ENCODE peak calls at places on chromosomes 13 and 19, in eight cellular contexts. X is astrocyte, D is endodermal cell, W is epithelial cell of esophagus, G is fibroblast of lung, S is fibroblast of the aortic adventitia, Y is heart right ventricle, H is fibroblast of pulmonary artery. R is an unnamed sample.

GRCh38 chr19:34044011-34044410 is 128.3 kb upstream of the LSM14A start:
- DNase-seq in H (no peak), W (no peak), D (no peak), S (no peak), Y (no peak), G (no peak), X (no peak), R (no peak)

GRCh38 chr13:32426981-32427851 is 714 bp downstream of the N4BP2L1 start:
- DNase-seq in G (no peak), S (peak), H (no peak), W (peak), D (peak), X (no peak), Y (peak), R (no peak)

GRCh38 chr19:7926727-7927604 is 1.0 kb upstream of the CTXN1 start:
- DNase-seq in W (no peak), H (no peak), X (no peak), D (no peak), Y (no peak), G (no peak), S (no peak), R (no peak)

GRCh38 chr19:54105796-54106195 is 3.1 kb downstream of the NDUFA3 start:
- DNase-seq in X (no peak), Y (no peak), D (peak), H (no peak), G (no peak), W (no peak), S (no peak), R (no peak)

GRCh38 chr19:39246951-39247669 is 1.5 kb downstream of the IFNL4 start:
- DNase-seq in X (no peak), S (no peak), Y (peak), G (no peak), H (no peak), D (peak), W (peak), R (no peak)

GRCh38 chr13:30685320-30685859 is 50.0 kb upstream of the ALOX5AP start:
- DNase-seq in H (no peak), W (no peak), G (no peak), D (no peak), S (no peak), X (no peak), Y (no peak), R (no peak)

GRCh38 chr19:19997656-19998268 is 41.5 kb downstream of the ZNF682 start:
- DNase-seq in Y (peak), H (no peak), G (no peak), W (peak), D (peak), S (no peak), X (no peak), R (no peak)

GRCh38 chr13:27583645-27584044 is 36.7 kb downstream of the LNX2 start:
- DNase-seq in X (peak), G (no peak), H (peak), D (no peak), S (peak), W (no peak), Y (no peak), R (no peak)

GRCh38 chr19:7851623-7852500 is 21.8 kb downstream of the EVI5L start:
- DNase-seq in X (no peak), W (no peak), G (no peak), S (no peak), H (no peak), D (no peak), Y (no peak), R (no peak)

GRCh38 chr13:74025369-74025768 is 108.8 kb downstream of the KLF12 start:
- DNase-seq in X (no peak), Y (no peak), D (no peak), G (no peak), W (no peak), S (no peak), H (no peak), R (no peak)

GRCh38 chr13:79385694-79386093 is 20.4 kb downstream of the RBM26 start:
- DNase-seq in X (no peak), H (peak), S (no peak), G (no peak), W (peak), Y (no peak), D (no peak), R (no peak)

GRCh38 chr19:17496337-17496997 is 15.0 kb upstream of the PGLS start:
- DNase-seq in H (peak), G (peak), Y (peak), W (peak), D (peak), X (no peak), S (peak), R (peak)

GRCh38 chr19:51621178-51621577 is 9.0 kb downstream of the SIGLEC5 start:
- DNase-seq in D (no peak), S (no peak), H (no peak), G (no peak), X (no peak), W (no peak), Y (no peak), R (no peak)

GRCh38 chr19:20038358-20039202 is 725 bp downstream of the ZNF682 start:
- DNase-seq in W (peak), X (peak), D (no peak), H (no peak), S (peak), Y (no peak), G (no peak), R (no peak)

GRCh38 chr19:19562665-19563347 is 24.7 kb downstream of the CILP2 start:
- DNase-seq in H (no peak), Y (no peak), D (peak), W (no peak), G (no peak), X (no peak), S (no peak), R (no peak)

GRCh38 chr19:21256722-21257121 is 72.5 kb downstream of the ZNF708 start:
- DNase-seq in G (no peak), W (peak), D (peak), X (peak), Y (no peak), H (peak), S (peak), R (peak)

GRCh38 chr13:107730835-107731234 is 484.5 kb downstream of the LIG4 start:
- DNase-seq in Y (no peak), W (no peak), G (peak), D (no peak), X (peak), S (no peak), H (peak), R (no peak)

GRCh38 chr19:38693380-38694223 is 46.2 kb downstream of the ACTN4 start:
- DNase-seq in G (peak), Y (peak), S (peak), W (peak), H (peak), X (peak), D (peak), R (peak)

GRCh38 chr19:17490411-17490810 is 20.1 kb downstream of the SLC27A1 start:
- DNase-seq in G (no peak), W (no peak), Y (no peak), S (no peak), H (no peak), D (no peak), X (no peak), R (no peak)

GRCh38 chr19:35130761-35131720 is 3.8 kb downstream of the LGI4 start:
- DNase-seq in Y (no peak), D (no peak), X (no peak), S (no peak), W (no peak), G (no peak), H (no peak), R (no peak)

GRCh38 chr13:87954116-87954515 is 282.9 kb downstream of the SLITRK5 start:
- DNase-seq in H (peak), Y (no peak), D (no peak), S (no peak), X (no peak), G (peak), W (no peak), R (no peak)

GRCh38 chr13:111202745-111203144 is 87.6 kb downstream of the ARHGEF7 start:
- DNase-seq in Y (peak), G (peak), H (peak), W (peak), X (peak), D (no peak), S (peak), R (peak)

GRCh38 chr13:75636339-75637095 is 387 bp downstream of the LMO7 start:
- DNase-seq in H (peak), D (peak), W (peak), X (no peak), Y (peak), S (peak), G (peak), R (peak)

GRCh38 chr13:31207630-31208549 is 8.1 kb downstream of the B3GLCT start:
- DNase-seq in G (peak), W (no peak), S (peak), D (no peak), Y (peak), X (peak), H (peak), R (peak)

GRCh38 chr19:46124638-46125115 is at the start of gene IGFL3:
- DNase-seq in W (peak), G (no peak), Y (no peak), S (no peak), H (no peak), D (no peak), X (peak), R (no peak)

GRCh38 chr19:47239610-47240296 is 8.8 kb upstream of the BBC3 start:
- DNase-seq in D (peak), X (peak), G (peak), W (peak), Y (no peak), S (no peak), H (peak), R (peak)

GRCh38 chr13:45325806-45326205 is 15.2 kb downstream of the TPT1 start:
- DNase-seq in W (peak), S (peak), H (peak), X (peak), D (no peak), Y (peak), G (peak), R (peak)

GRCh38 chr19:55261671-55262126 is 2.9 kb upstream of the PPP6R1 start:
- DNase-seq in G (no peak), S (no peak), H (no peak), Y (no peak), X (no peak), D (peak), W (no peak), R (no peak)

GRCh38 chr19:17385878-17386611 is 8.0 kb downstream of the CCDC194 start:
- DNase-seq in X (no peak), D (peak), Y (peak), H (peak), W (peak), G (peak), S (peak), R (peak)

GRCh38 chr13:32305646-32306045 is 9.5 kb downstream of the ZAR1L start:
- DNase-seq in W (no peak), D (no peak), G (no peak), Y (no peak), H (no peak), X (no peak), S (no peak), R (no peak)

GRCh38 chr13:47831265-47831664 is 169.8 kb downstream of the SUCLA2 start:
- DNase-seq in G (peak), S (peak), Y (no peak), H (peak), X (no peak), W (peak), D (no peak), R (peak)

GRCh38 chr13:86974995-86975328 is 696.2 kb upstream of the SLITRK5 start:
- DNase-seq in G (no peak), W (no peak), X (no peak), Y (no peak), S (peak), H (no peak), D (no peak), R (no peak)

GRCh38 chr19:35138305-35138799 is 272 bp upstream of the FXYD1 start:
- DNase-seq in G (peak), H (no peak), X (no peak), Y (peak), S (peak), D (no peak), W (no peak), R (peak)

GRCh38 chr19:10836478-10837325 is 690 bp upstream of the TMED1 start:
- DNase-seq in S (no peak), W (peak), G (peak), Y (peak), D (no peak), X (peak), H (peak), R (no peak)

DNA sequence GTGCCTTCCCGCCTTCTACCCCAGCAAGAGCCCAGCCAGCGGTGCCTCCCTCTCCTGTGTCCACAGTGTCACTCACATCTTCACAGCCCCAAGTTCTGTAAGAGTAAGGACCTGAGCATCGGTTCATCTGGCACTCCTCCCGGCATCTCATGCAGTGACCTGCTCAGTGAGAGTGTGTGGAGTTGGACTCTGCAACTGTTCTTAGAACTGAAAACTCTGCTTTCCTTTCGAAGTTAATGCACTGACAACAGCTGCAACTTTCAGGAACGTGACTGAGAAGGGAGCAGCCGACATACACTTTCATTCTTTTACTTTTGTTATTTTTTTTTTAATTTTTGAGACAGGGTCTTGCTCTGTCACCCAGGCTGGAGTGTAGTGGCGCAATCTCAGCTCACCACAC is 41.2 kb downstream of the CEP89 start:
- DNase-seq in G (no peak), D (no peak), Y (no peak), H (no peak), S (no peak), X (no peak), W (no peak), R (no peak)
- TF ChIP-seq CTCF in G (no peak), D (no peak), Y (no peak), H (no peak), S (no peak), X (no peak), W (no peak), R (no peak)

DNA sequence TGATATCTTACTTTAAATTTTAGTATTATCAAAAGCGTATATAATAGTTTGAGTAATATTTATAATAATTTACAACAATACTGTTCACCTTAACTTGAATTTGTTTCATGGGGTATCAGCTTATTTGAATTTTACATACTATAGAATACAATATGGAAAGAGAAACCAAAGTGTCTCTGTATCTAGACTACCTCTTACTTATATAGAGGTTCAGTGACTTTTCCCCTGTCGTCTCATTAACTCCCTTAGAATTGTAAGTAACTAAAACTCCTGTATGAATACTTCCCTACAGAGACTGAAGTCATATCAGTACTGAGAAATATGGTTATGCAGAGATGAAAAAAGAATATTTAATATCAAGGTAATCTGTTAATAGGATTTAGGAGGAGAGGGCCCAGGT is 26.8 kb downstream of the COG6 start:
- DNase-seq in W (no peak), X (no peak), Y (no peak), D (no peak), H (no peak), G (no peak), S (no peak), R (no peak)
- H3K4me3 ChIP-seq in W (no peak), X (no peak), Y (no peak), D (no peak), H (no peak), G (no peak), S (no peak), R (no peak)

DNA sequence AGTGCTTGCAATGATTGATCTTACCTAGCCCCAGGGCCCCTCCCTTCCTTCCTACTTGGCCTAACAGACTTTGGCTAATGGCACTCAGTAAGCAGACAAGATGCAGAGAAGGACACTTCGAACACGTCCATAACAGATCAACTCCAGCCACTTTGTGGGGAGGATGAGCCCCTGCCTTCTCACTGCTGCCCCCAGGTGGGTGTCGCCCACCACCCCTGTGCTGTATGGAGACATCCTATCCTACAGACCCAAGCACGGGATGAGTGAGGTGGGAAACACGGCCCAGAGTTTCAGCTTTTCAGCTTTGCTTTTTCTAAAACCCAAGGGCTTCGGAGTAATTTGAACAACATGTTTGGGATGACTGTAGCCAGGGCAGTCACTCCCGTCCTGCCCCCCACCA is 5.5 kb downstream of the SLC7A1 start:
- DNase-seq in H (no peak), Y (no peak), G (no peak), X (no peak), W (no peak), D (peak), S (no peak), R (no peak)
- TF ChIP-seq CTCF in H (no peak), Y (no peak), G (no peak), X (no peak), W (no peak), D (peak), S (peak), R (peak)

GRCh38 chr13:98752111-98752941 is at the start of gene SLC15A1:
- DNase-seq in W (no peak), D (peak), H (no peak), X (no peak), Y (no peak), S (no peak), G (no peak), R (no peak)
- H3K4me3 ChIP-seq in W (no peak), D (peak), H (peak), X (peak), Y (peak), S (peak), G (no peak), R (peak)

GRCh38 chr19:1618157-1619093 is 13.2 kb upstream of the UQCR11 start:
- DNase-seq in D (peak), W (peak), G (no peak), X (no peak), Y (peak), S (peak), H (peak), R (peak)
- TF ChIP-seq CTCF in D (peak), W (peak), G (no peak), X (no peak), Y (peak), S (peak), H (peak), R (peak)

GRCh38 chr19:3272952-3273351 is 48.5 kb downstream of the CELF5 start:
- DNase-seq in D (no peak), S (no peak), H (no peak), W (no peak), X (no peak), Y (no peak), G (no peak), R (no peak)

GRCh38 chr19:3275583-3276340 is 51.3 kb downstream of the CELF5 start:
- DNase-seq in D (peak), W (peak), Y (peak), H (peak), S (peak), X (peak), G (peak), R (peak)

GRCh38 chr19:3276341-3276799 is 51.9 kb downstream of the CELF5 start:
- DNase-seq in Y (no peak), G (no peak), H (no peak), X (no peak), S (no peak), W (peak), D (peak), R (no peak)

GRCh38 chr19:3274245-3275067 is 50.0 kb downstream of the CELF5 start:
- DNase-seq in D (no peak), H (no peak), Y (no peak), G (no peak), W (no peak), S (no peak), X (no peak), R (no peak)

GRCh38 chr19:3275068-3275582 is 50.7 kb downstream of the CELF5 start:
- DNase-seq in X (no peak), S (no peak), G (no peak), H (no peak), Y (no peak), W (no peak), D (no peak), R (peak)
- H3K4me3 ChIP-seq in X (no peak), S (peak), G (peak), H (peak), Y (peak), W (peak), D (peak), R (peak)

DNA sequence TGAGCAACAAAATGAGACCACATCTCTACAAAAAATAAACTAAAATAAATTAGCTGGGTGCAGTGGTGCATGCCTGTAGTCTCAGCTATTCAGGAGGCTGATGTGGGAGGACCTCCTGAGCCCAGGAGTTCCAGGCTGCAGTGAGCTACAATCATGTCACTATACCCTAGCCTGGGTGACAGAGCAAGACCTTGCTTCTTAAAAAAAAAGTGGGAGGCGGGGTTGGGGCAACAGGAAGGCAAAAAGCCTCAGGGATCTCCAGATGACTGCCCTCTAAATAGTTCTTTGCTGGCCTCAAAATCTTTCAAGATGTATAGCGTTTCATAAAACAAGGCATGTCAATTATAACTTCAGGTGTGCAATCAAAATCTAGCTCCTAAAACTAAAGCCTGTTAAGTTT is 18.5 kb downstream of the CEACAM8 start:
- DNase-seq in S (no peak), X (no peak), D (no peak), G (no peak), Y (no peak), W (no peak), H (no peak), R (no peak)
- TF ChIP-seq CTCF in S (no peak), X (no peak), D (no peak), G (no peak), Y (no peak), W (no peak), H (no peak), R (no peak)

DNA sequence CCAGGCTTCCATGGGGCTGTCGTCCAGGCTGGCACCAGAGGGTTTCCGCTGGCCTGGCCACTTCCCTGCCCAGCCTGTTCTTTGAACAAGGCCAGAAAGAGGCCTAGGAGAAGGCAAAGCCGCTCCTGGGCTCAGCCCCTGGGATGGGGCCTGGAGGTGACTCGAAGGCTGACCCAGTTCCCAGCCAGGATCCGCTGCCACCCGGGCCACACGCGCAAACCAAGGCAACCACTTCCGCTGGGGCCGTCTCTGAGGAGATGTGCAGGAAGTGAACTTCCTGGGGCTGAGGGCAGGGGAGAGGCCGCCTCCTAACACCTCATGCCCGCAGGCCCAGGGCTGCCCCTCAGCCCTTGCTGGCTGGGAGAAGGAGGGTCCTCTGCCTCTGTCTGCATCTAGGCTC is 15.2 kb downstream of the PLEKHF1 start:
- DNase-seq in S (no peak), H (no peak), Y (no peak), X (no peak), G (no peak), D (no peak), W (no peak), R (no peak)
- H3K4me3 ChIP-seq in S (no peak), H (no peak), Y (no peak), X (no peak), G (no peak), D (no peak), W (no peak), R (no peak)

DNA sequence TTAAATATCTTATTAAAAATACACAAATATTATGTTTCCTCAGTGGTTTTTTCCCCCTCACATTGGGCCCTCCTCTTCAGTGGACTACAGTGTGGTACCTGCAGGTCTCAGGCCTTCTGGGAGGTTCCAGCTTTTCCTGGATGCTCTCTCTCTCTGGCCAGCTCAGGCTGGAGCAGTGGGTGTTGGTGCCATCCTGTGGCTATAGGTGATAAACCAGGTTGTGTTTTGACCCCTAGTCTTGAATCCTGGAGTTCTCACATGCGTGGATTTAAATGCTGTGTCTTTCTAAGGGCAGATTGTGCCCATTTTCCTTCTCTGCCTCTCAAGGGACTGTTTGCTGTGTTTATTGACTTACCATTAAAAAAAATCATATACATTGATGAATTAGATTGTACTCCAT is 41.2 kb upstream of the ZNF527 start:
- DNase-seq in W (no peak), S (no peak), G (no peak), X (no peak), H (peak), D (peak), Y (no peak), R (no peak)
- TF ChIP-seq CTCF in W (peak), S (no peak), G (no peak), X (no peak), H (peak), D (peak), Y (peak), R (peak)

R was measured in fibroblast of villous mesenchyme.